ENCODE peak calls at places on chromosomes 4 and X, in ten cellular contexts. N, O, J, B, C, W, R, L, I and P are unnamed samples.

GRCh38 chr4:38743866-38744265 is 38.9 kb downstream of the TLR10 start:
- DNase-seq in C (no peak), L (no peak), O (no peak), R (no peak), J (no peak), W (no peak), I (no peak), B (no peak), N (no peak), P (no peak)

GRCh38 chr4:71860643-71861042 is 76.8 kb upstream of the GC start:
- DNase-seq in C (no peak), J (peak), L (no peak), W (no peak), N (no peak), R (no peak), B (no peak), O (no peak), I (no peak), P (no peak)

GRCh38 chr4:166091914-166092510 is 219.0 kb downstream of the TLL1 start:
- DNase-seq in O (no peak), W (peak), B (no peak), N (no peak), L (no peak), J (peak), C (peak), I (no peak), R (no peak), P (peak)

GRCh38 chrX:63761639-63762038 is 23.4 kb downstream of the ARHGEF9 start:
- DNase-seq in N (no peak), R (no peak), C (no peak), B (no peak), J (no peak), L (no peak), I (no peak), W (no peak), O (no peak), P (no peak)

GRCh38 chrX:106585478-106585877 is 26.3 kb upstream of the RADX start:
- DNase-seq in I (no peak), R (no peak), B (no peak), L (no peak), O (no peak), J (no peak), W (no peak), N (no peak), C (no peak), P (no peak)

GRCh38 chr4:13616597-13616996 is 10.9 kb downstream of the BOD1L1 start:
- DNase-seq in C (no peak), L (no peak), I (no peak), R (no peak), N (no peak), B (no peak), J (no peak), O (no peak), W (no peak), P (no peak)

GRCh38 chr4:65865489-65865888 is 195.2 kb upstream of the EPHA5 start:
- DNase-seq in W (no peak), N (no peak), J (peak), R (no peak), L (no peak), O (no peak), I (no peak), C (no peak), B (no peak), P (peak)

GRCh38 chr4:122469457-122469856 is 12.9 kb upstream of the IL2 start:
- DNase-seq in C (no peak), R (no peak), N (no peak), J (no peak), L (no peak), O (no peak), I (no peak), B (no peak), W (no peak), P (no peak)

GRCh38 chr4:65510976-65511375 is 159.3 kb downstream of the EPHA5 start:
- DNase-seq in N (no peak), O (no peak), W (no peak), B (no peak), C (no peak), L (no peak), R (no peak), I (no peak), J (peak), P (no peak)

GRCh38 chr4:82282875-82283274 is 90.9 kb downstream of the HNRNPD start:
- DNase-seq in N (no peak), O (no peak), W (no peak), L (no peak), C (no peak), R (no peak), J (no peak), I (no peak), B (no peak), P (no peak)